ENCODE peak calls at places on chromosomes 2 and 18, in seven cellular contexts. B is HepG2, I is breast epithelium, U is HL-60, D is prostate gland, N is GM23338, G is transverse colon. O is an unnamed sample.

GRCh38 chr18:27845897-27846296 is 331.0 kb downstream of the CDH2 start:
- DNase-seq in B (no peak), I (no peak), U (no peak), D (no peak), N (no peak), G (no peak), O (no peak)

GRCh38 chr2:128901572-128902391 is 583.1 kb upstream of the HS6ST1 start:
- DNase-seq in B (no peak), I (no peak), U (no peak), D (no peak), N (peak), G (no peak), O (peak)

GRCh38 chr2:68827681-68828080 is 43.5 kb downstream of the BMP10 start:
- DNase-seq in B (no peak), I (no peak), U (no peak), D (no peak), N (no peak), G (no peak), O (no peak)

GRCh38 chr2:120395686-120396518 is 50.0 kb downstream of the INHBB start:
- DNase-seq in B (peak), I (peak), U (no peak), D (no peak), N (no peak), G (no peak), O (no peak)

GRCh38 chr2:46379213-46380037 is 82.2 kb downstream of the EPAS1 start:
- DNase-seq in B (no peak), I (no peak), U (no peak), D (no peak), N (no peak), G (no peak), O (no peak)

GRCh38 chr18:23951206-23951605 is 63.3 kb upstream of the TTC39C start:
- DNase-seq in B (no peak), I (no peak), U (no peak), D (no peak), N (peak), G (no peak), O (no peak)

GRCh38 chr2:112010751-112011150 is 44.3 kb upstream of the TMEM87B start:
- DNase-seq in B (no peak), I (no peak), U (no peak), D (no peak), N (no peak), G (peak), O (no peak)

GRCh38 chr2:101087638-101088037 is 63.5 kb downstream of the TBC1D8 start:
- DNase-seq in B (no peak), I (no peak), U (no peak), D (no peak), N (no peak), G (no peak), O (no peak)

GRCh38 chr2:150610670-150611279 is 123.3 kb upstream of the RND3 start:
- DNase-seq in B (peak), I (no peak), U (no peak), D (no peak), N (peak), G (peak), O (no peak)

GRCh38 chr2:153455403-153455802 is 23.2 kb downstream of the RPRM start:
- DNase-seq in B (no peak), I (no peak), U (no peak), D (no peak), N (no peak), G (no peak), O (no peak)

DNA sequence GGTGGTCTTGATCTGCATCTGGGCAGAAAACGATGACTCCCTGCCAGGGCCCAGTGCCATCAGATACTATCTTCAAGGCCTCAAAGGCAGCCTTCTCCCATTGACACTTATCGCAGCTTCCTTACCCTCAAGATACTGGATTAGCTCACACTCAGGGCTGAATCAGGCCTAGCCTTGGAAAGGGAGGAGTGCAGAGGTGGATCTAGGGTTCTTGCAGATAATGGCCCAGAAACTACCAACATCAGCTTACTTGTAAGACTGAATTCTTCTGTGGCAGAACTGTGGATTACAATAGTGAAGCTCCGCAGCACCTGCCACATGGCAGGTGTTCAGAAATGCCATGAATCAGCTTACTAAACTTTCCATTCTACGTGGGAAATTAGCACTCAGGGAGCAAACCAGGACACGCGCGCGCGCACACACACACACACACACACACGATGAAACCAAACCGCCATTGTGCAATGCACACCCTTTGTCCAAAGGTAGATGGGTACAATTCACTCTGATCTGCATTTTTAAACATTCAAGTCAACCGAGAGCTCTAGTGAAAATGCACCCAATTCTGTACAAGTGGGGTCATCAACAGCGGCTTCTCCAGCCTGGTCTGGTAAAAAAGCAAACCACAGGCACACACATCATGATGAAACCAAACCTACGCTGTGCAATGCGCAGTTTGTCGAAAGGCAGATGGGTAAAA is 26.2 kb upstream of the TMEM182 start:
- DNase-seq in B (peak), I (no peak), U (peak), D (no peak), N (peak), G (peak), O (no peak)
- TF ChIP-seq POLR2AphosphoS5 in B (no peak), I (no peak), U (no peak), D (no peak), N (no peak), G (no peak), O (no peak)

GRCh38 chr2:239671916-239672849 is 271.4 kb upstream of the HDAC4 start:
- DNase-seq in B (no peak), I (no peak), U (no peak), D (no peak), N (no peak), G (no peak), O (no peak)

GRCh38 chr2:239669181-239669898 is 268.5 kb upstream of the HDAC4 start:
- DNase-seq in B (no peak), I (no peak), U (no peak), D (no peak), N (peak), G (no peak), O (no peak)

GRCh38 chr2:239669899-239670460 is 269.2 kb upstream of the HDAC4 start:
- DNase-seq in B (no peak), I (no peak), U (no peak), D (no peak), N (no peak), G (no peak), O (no peak)

GRCh38 chr2:239671471-239671870 is 270.7 kb upstream of the HDAC4 start:
- DNase-seq in B (no peak), I (no peak), U (no peak), D (no peak), N (no peak), G (no peak), O (no peak)

GRCh38 chr2:239670463-239671120 is 269.8 kb upstream of the HDAC4 start:
- DNase-seq in B (no peak), I (no peak), U (no peak), D (no peak), N (no peak), G (no peak), O (no peak)
- TF ChIP-seq POLR2AphosphoS5 in B (no peak), I (no peak), U (no peak), D (no peak), N (no peak), G (peak), O (no peak)

GRCh38 chr2:217695033-217695520 is 307.7 kb downstream of the TNS1 start:
- DNase-seq in B (no peak), I (peak), U (no peak), D (no peak), N (no peak), G (no peak), O (no peak)
- TF ChIP-seq POLR2AphosphoS5 in B (no peak), I (peak), U (no peak), D (peak), N (no peak), G (no peak), O (peak)

GRCh38 chr2:20448246-20449046 is 1.6 kb downstream of the RHOB start:
- DNase-seq in B (no peak), I (no peak), U (no peak), D (no peak), N (no peak), G (no peak), O (no peak)
- TF ChIP-seq POLR2AphosphoS5 in B (peak), I (peak), U (no peak), D (peak), N (no peak), G (peak), O (peak)

O was measured in esophagus muscularis mucosa.